ENCODE peak calls at places on chromosomes 2 and 18, in ten cellular contexts. F, P, S, D, Y, Z, C, E, V and H are unnamed samples.
A peak's percentile ranks its signal among the peaks of the same experiment; 100 is the strongest.

GRCh38 chr2:220701115-220701514 is 871.0 kb downstream of the EPHA4 start:
- DNase-seq in V (no peak), Y (no peak), F (no peak), P (no peak), C (no peak), S (no peak), Z (no peak), E (no peak), D (no peak), H (no peak)

GRCh38 chr2:222000326-222000725 is 298.5 kb downstream of the PAX3 start:
- DNase-seq in E (no peak), Y (no peak), S (no peak), Z (no peak), C (no peak), V (no peak), F (no peak), P (no peak), D (no peak), H (no peak)

GRCh38 chr2:168649105-168649504 is 153.3 kb upstream of the NOSTRIN start:
- DNase-seq in Z (no peak), E (no peak), V (no peak), D (no peak), F (no peak), Y (no peak), C (no peak), S (no peak), P (peak; percentile 87), H (no peak)

GRCh38 chr2:27152796-27153464 is 4.1 kb downstream of the TCF23 start:
- DNase-seq in V (no peak), Y (no peak), C (no peak), P (no peak), S (no peak), F (no peak), D (no peak), Z (no peak), E (no peak), H (peak; percentile 44)

GRCh38 chr2:150127995-150128394 is 359.5 kb downstream of the RND3 start:
- DNase-seq in Z (no peak), D (no peak), F (no peak), E (no peak), Y (no peak), C (no peak), V (no peak), P (no peak), S (no peak), H (no peak)

GRCh38 chr2:70035344-70035844 is 51.9 kb upstream of the PCBP1 start:
- DNase-seq in Z (no peak), C (no peak), Y (no peak), V (no peak), P (no peak), E (no peak), F (no peak), S (no peak), D (no peak), H (no peak)

GRCh38 chr2:63792523-63792922 is 49.2 kb upstream of the UGP2 start:
- DNase-seq in F (no peak), E (no peak), V (no peak), D (no peak), S (no peak), Z (peak; percentile 25), C (no peak), Y (no peak), P (no peak), H (no peak)

GRCh38 chr2:196464311-196464710 is 175.2 kb upstream of the CCDC150 start:
- DNase-seq in Y (no peak), P (no peak), Z (no peak), C (no peak), S (no peak), V (no peak), D (no peak), F (no peak), E (no peak), H (no peak)

GRCh38 chr2:8424997-8425900 is 256.6 kb upstream of the ID2 start:
- DNase-seq in P (peak; percentile 44), C (peak; percentile 86), S (no peak), D (no peak), Z (no peak), V (no peak), E (peak; percentile 69), F (no peak), Y (no peak), H (no peak)
- TF ChIP-seq EP300 in P (no peak), C (no peak), S (no peak), D (no peak), Z (no peak), V (no peak), E (peak; percentile 65), F (no peak), Y (no peak), H (no peak)

GRCh38 chr18:79457239-79457638 is 61.5 kb downstream of the NFATC1 start:
- DNase-seq in E (no peak), P (no peak), Z (no peak), F (no peak), S (no peak), V (no peak), Y (no peak), D (no peak), C (peak; percentile 45), H (no peak)

GRCh38 chr18:79458917-79459803 is 63.4 kb downstream of the NFATC1 start:
- DNase-seq in E (no peak), C (peak; percentile 71), Z (no peak), P (no peak), V (no peak), F (no peak), Y (no peak), S (no peak), D (no peak), H (no peak)

GRCh38 chr18:79457652-79458051 is 61.9 kb downstream of the NFATC1 start:
- DNase-seq in D (no peak), V (no peak), E (no peak), P (no peak), F (no peak), Y (no peak), Z (no peak), C (peak; percentile 71), S (no peak), H (no peak)

GRCh38 chr18:79459946-79460345 is 64.2 kb downstream of the NFATC1 start:
- DNase-seq in P (no peak), D (no peak), F (no peak), Y (no peak), C (peak; percentile 52), Z (no peak), E (no peak), S (no peak), V (no peak), H (no peak)

DNA sequence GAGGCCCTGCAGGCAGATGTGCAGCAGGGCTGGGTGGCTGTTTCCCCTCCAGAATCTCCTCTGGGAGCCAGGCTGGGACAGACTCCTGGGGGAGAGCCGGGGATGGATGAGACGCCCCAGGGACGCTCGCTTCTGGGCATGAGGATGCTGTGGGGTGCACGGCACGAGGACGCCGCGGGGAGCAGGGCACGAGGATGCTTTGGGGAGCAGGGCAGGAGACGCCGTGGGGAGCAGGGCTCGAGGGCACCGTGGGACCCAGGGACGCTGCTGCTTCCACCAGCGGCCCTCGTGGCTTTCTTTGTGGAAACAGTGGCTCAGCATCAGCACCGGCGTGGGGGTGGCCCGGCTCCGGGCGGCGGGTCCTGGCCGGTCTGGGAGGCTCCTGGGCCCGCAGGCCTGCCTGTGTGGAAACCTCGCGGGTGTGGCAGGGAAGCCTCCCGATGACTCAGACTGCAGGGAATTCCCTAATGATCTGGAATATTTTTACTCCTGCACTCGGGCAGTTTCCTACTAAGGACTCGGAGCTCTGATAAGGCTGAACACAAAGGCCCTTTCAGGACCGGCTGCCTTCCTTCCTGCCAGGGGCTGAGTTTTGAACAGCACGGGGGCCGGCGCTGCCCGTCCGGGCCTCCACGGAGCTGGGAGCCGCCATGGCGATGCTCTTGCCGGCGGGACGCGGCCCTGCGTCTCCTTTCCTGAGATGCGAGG is 62.6 kb downstream of the NFATC1 start:
- DNase-seq in D (peak; percentile 43), Y (no peak), C (peak; percentile 86), E (no peak), V (no peak), S (peak; percentile 63), Z (peak; percentile 44), P (peak; percentile 87), F (peak; percentile 85), H (peak; percentile 29)
- TF ChIP-seq EP300 in D (no peak), Y (no peak), C (no peak), E (no peak), V (no peak), S (no peak), Z (no peak), P (no peak), F (no peak), H (no peak)

DNA sequence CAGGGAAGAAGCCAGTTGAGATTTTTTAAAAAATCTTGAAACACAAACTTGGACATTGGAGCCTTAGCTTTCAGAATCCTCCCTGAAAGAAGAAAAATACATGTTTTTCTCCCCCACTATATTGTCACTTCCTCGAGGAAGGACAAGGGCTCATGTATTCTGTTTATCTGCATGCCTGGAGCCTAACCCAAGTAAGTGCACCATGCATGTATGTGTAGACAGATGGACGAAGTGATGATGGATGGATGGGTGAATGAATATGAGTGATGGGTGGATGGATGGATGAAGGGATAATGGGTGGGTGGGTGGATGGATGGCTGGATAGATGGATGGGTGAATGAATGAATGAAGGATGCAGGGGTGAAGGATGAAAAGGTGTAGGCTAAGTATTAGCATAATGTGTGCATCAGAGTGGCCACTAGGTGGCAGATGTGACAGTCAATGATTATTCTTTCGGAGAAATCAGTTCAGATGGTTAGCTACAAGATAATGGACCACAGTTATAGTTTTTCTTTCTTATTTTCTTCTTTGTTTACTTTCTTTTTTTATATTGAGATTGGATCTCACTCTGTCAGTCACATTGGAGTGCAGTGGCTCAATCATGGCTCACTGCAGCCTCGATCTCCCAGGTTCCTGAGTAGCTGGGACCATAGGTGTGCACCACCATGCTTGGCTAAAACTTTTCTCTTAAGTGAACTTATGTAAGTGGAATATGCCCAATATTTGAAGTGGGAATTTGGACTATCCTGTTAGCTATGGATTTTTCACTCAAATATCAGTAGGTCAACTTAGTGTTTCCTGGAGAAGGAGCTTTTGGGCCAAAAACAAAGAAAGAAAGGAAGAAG is 18.5 kb upstream of the CCDC93 start:
- DNase-seq in D (peak; percentile 44), Z (peak; percentile 34), C (no peak), E (no peak), F (no peak), V (no peak), S (peak; percentile 51), P (no peak), Y (peak; percentile 53), H (peak; percentile 34)
- TF ChIP-seq EP300 in D (no peak), Z (no peak), C (no peak), E (no peak), F (no peak), V (no peak), S (no peak), P (no peak), Y (no peak), H (no peak)

GRCh38 chr18:13614318-13614643 is 112.1 kb downstream of the FAM210A start:
- DNase-seq in F (no peak), Y (no peak), E (no peak), Z (no peak), S (no peak), D (no peak), C (no peak), V (no peak), P (no peak), H (no peak)

GRCh38 chr18:13612111-13612997 is 114.0 kb downstream of the FAM210A start:
- DNase-seq in D (no peak), V (no peak), Z (no peak), F (no peak), S (peak; percentile 44), C (no peak), E (peak; percentile 94), P (peak; percentile 57), Y (peak; percentile 67), H (peak; percentile 69)

GRCh38 chr18:13613099-13613498 is 113.3 kb downstream of the FAM210A start:
- DNase-seq in Z (no peak), C (no peak), V (no peak), F (no peak), Y (no peak), S (no peak), E (no peak), D (no peak), P (no peak), H (no peak)

GRCh38 chr18:13614701-13615288 is 111.6 kb downstream of the FAM210A start:
- DNase-seq in E (no peak), P (peak; percentile 67), F (no peak), S (no peak), Y (no peak), V (no peak), Z (no peak), C (peak; percentile 58), D (no peak), H (no peak)

DNA sequence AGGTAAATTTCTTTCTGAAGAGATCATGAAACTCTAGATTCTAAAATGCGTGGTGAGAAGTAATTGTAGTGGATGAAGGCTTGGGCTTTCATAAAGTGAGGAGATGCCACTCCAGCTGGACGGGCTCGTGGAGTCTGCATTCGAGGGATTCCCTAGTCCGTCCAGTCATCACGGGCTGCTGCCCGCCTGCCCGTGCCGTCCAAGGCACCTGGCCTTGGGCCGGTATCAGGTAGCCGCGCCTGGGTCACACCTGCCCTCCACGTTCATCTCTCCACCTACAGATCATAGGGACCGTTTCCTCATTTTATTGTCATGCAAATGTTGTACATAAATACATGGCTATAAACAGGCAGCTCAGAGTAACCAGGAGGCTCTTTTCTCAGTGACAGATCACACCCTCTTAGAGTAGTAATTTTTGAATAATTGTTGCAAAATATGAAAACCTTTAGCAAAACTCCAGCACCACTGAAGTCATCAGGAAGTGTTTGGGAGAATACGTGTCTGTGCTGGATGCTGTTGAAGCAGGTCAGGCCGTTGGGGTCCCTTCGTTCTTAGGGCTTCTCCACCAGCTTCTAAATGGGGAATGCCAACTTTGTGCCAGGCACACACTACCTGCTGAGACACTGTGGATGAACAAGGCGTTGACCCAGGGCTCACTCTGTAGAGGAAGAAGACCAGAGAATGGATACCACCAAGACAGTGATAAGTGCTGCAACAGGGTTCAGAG is 112.6 kb downstream of the FAM210A start:
- DNase-seq in C (peak; percentile 68), E (no peak), V (no peak), Z (no peak), D (no peak), S (no peak), F (no peak), Y (no peak), P (peak; percentile 44), H (no peak)
- TF ChIP-seq EP300 in C (no peak), E (peak; percentile 37), V (no peak), Z (no peak), D (no peak), S (no peak), F (no peak), Y (no peak), P (no peak), H (no peak)